ENCODE peak calls at places on chromosome 4, in five cellular contexts. J, O, A, U and B are unnamed samples. For H3K4me1, the result is how much of the 10 kb centered on the place peaks cover.

GRCh38 chr4:168955674-168956073 is 54.4 kb downstream of the CBR4 start:
- DNase-seq in J (peak), O (no peak), A (peak), U (no peak), B (peak)

GRCh38 chr4:108361886-108362285 is 193.2 kb upstream of the LEF1 start:
- DNase-seq in J (no peak), O (no peak), A (no peak), U (no peak), B (no peak)

GRCh38 chr4:20408596-20408995 is 156.9 kb downstream of the SLIT2 start:
- DNase-seq in J (no peak), O (peak), A (no peak), U (no peak), B (no peak)

GRCh38 chr4:31283689-31284088 is 563.5 kb downstream of the PCDH7 start:
- DNase-seq in J (no peak), O (no peak), A (no peak), U (no peak), B (no peak)

GRCh38 chr4:74400395-74400794 is 35.5 kb downstream of the EREG start:
- DNase-seq in J (no peak), O (no peak), A (no peak), U (no peak), B (no peak)

GRCh38 chr4:141131738-141132688 is 1.3 kb downstream of the RNF150 start:
- DNase-seq in J (peak), O (peak), A (peak), U (peak), B (no peak)

GRCh38 chr4:125243835-125244397 is 70.8 kb upstream of the FAT4 start:
- DNase-seq in J (peak), O (peak), A (peak), U (peak), B (peak)

GRCh38 chr4:67746797-67747495 is 7.2 kb downstream of the GNRHR start:
- DNase-seq in J (peak), O (peak), A (peak), U (peak), B (peak)

GRCh38 chr4:59247032-59247431 is 1953.1 kb upstream of the ADGRL3 start:
- DNase-seq in J (peak), O (peak), A (no peak), U (no peak), B (peak)

GRCh38 chr4:136651932-136652331 is 880.4 kb downstream of the PCDH18 start:
- DNase-seq in J (no peak), O (no peak), A (no peak), U (peak), B (no peak)

GRCh38 chr4:150482581-150482980 is 99.4 kb upstream of the MAB21L2 start:
- DNase-seq in J (no peak), O (no peak), A (no peak), U (peak), B (no peak)

GRCh38 chr4:168496834-168497233 is at the start of gene PALLD:
- DNase-seq in J (peak), O (no peak), A (no peak), U (no peak), B (no peak)

GRCh38 chr4:109985993-109986640 is 73.4 kb downstream of the EGF start:
- DNase-seq in J (peak), O (peak), A (no peak), U (no peak), B (no peak)

GRCh38 chr4:25816591-25817058 is 46.2 kb downstream of the SEL1L3 start:
- DNase-seq in J (no peak), O (no peak), A (no peak), U (no peak), B (no peak)

GRCh38 chr4:6493668-6494304 is 21.4 kb upstream of the PPP2R2C start:
- DNase-seq in J (peak), O (peak), A (peak), U (no peak), B (peak)

GRCh38 chr4:178202422-178202821 is 760.2 kb upstream of the AGA start:
- DNase-seq in J (no peak), O (no peak), A (no peak), U (no peak), B (no peak)

GRCh38 chr4:174041555-174042110 is 241.8 kb downstream of the FBXO8 start:
- DNase-seq in J (no peak), O (no peak), A (no peak), U (no peak), B (no peak)

GRCh38 chr4:56445699-56446098 is 9.6 kb downstream of the PAICS start:
- DNase-seq in J (no peak), O (no peak), A (no peak), U (no peak), B (no peak)

GRCh38 chr4:127997534-127998388 is 32.6 kb downstream of the ABHD18 start:
- DNase-seq in J (peak), O (peak), A (peak), U (no peak), B (peak)

DNA sequence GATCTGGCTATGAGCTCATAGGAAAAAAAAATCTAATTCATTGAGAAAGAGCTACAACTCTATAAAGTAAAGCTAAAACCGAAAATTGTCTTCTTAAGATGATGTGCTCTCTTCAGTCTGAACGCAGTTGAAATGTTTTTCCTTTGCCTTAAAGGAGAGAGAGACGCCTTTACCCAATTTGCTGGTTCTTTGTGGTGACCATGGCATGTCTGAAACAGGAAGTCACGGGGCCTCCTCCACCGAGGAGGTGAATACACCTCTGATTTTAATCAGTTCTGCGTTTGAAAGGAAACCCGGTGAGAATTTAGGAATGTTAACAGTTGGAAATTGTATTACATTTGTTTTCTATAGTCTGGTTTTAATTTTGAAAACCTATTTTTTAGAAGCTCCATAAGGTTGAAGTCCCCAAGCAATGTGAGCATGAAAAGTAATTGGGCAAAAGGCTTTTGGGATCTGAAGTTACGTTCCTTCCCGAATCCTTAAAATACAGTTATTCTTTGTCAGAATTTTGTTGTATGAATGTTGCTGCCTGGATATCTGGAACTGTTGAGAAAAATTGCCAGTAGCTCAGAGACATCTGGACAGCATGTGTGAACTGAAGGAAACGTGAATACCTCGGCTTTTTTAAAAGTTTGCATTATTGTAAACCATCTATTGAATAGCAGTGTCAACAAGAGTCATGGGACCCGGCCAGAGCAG is 9.8 kb downstream of the PIGG start:
- DNase-seq in J (no peak), O (no peak), A (no peak), U (no peak), B (no peak)
- H3K9ac ChIP-seq in J (no peak), O (no peak), A (no peak), U (no peak), B (no peak)

GRCh38 chr4:8461616-8462015 is 21.0 kb downstream of the TRMT44 start:
- DNase-seq in J (no peak), O (no peak), A (no peak), U (no peak), B (no peak)

GRCh38 chr4:8464376-8464775 is 23.8 kb downstream of the TRMT44 start:
- DNase-seq in J (no peak), O (no peak), A (no peak), U (no peak), B (no peak)

GRCh38 chr4:8465615-8466611 is 25.3 kb downstream of the TRMT44 start:
- DNase-seq in J (no peak), O (no peak), A (no peak), U (no peak), B (no peak)

GRCh38 chr4:8461086-8461485 is 20.5 kb downstream of the TRMT44 start:
- DNase-seq in J (no peak), O (no peak), A (no peak), U (no peak), B (no peak)

GRCh38 chr4:8463811-8464210 is 23.2 kb downstream of the TRMT44 start:
- DNase-seq in J (no peak), O (no peak), A (no peak), U (no peak), B (no peak)
- H3K4me1 ChIP-seq in J (under half), O (under half), A (under half), U (under half), B (under half)

DNA sequence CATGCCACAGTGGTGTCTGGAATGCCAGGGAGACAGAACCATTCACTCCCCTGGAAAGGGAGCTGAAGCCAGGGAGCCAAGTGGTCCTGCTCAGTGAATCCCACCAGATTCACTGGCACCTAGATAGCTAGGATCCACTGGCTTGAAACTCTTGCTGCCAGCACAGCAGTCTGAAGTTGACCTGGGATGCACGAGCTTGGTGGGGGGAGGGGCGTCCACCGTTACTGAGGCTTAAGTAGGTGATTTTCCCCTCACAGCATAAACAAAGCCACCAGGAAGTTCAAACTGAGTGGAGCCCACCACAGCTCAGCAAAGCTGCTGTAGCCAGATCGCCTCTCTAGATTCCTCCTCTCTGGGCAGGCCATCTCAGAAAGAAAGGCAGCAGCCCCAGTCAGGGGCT is 413.3 kb downstream of the PRDM5 start:
- DNase-seq in J (no peak), O (no peak), A (no peak), U (no peak), B (no peak)
- H3K9ac ChIP-seq in J (no peak), O (no peak), A (no peak), U (no peak), B (no peak)

DNA sequence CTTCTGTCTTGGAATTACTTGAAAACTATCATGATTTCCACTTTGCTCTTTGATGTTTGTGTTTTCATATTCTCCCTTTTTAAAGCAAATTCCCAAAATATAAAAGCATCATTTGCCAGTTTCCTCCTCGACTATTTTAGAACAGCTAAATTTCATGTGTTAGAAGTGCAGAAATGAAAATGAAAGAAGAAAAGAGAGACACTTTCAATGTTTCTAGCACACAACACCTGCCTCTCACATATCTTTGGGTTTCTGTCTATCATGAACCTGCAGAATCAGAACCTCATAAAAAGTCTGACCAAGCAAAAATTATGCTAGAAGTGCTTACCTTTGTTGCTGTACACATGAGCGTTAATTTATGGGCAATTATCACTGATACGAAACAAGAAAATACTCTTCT is 1.9 kb upstream of the NEUROG2 start:
- DNase-seq in J (no peak), O (no peak), A (no peak), U (no peak), B (no peak)
- H3K4me1 ChIP-seq in J (under half), O (under half), A (under half), U (under half), B (under half)

DNA sequence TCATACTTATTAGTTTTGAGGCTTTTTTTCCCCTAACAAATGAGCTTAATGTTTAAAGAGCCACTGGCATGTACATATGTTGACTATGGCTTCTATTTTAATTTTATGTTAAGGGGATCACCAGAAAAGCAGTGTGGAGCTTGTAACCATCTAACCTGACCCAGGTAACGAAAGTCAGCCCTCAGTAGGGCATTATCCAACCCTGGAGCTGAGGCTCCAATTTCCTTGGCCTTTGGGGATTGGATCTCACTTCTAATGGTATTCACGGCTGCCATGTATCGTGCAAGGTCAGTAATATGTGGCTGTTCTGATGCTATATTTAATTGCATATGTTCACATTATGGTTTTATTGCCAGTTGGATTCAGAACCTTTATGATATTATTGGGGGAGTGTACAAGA is 75.2 kb upstream of the CCSER1 start:
- DNase-seq in J (no peak), O (no peak), A (no peak), U (no peak), B (no peak)
- H3K9ac ChIP-seq in J (no peak), O (no peak), A (no peak), U (no peak), B (no peak)

GRCh38 chr4:118991686-118992085 is 103.0 kb downstream of the SYNPO2 start:
- DNase-seq in J (no peak), O (no peak), A (no peak), U (no peak), B (no peak)
- H3K4me1 ChIP-seq in J (under half), O (under half), A (under half), U (under half), B (under half)

DNA sequence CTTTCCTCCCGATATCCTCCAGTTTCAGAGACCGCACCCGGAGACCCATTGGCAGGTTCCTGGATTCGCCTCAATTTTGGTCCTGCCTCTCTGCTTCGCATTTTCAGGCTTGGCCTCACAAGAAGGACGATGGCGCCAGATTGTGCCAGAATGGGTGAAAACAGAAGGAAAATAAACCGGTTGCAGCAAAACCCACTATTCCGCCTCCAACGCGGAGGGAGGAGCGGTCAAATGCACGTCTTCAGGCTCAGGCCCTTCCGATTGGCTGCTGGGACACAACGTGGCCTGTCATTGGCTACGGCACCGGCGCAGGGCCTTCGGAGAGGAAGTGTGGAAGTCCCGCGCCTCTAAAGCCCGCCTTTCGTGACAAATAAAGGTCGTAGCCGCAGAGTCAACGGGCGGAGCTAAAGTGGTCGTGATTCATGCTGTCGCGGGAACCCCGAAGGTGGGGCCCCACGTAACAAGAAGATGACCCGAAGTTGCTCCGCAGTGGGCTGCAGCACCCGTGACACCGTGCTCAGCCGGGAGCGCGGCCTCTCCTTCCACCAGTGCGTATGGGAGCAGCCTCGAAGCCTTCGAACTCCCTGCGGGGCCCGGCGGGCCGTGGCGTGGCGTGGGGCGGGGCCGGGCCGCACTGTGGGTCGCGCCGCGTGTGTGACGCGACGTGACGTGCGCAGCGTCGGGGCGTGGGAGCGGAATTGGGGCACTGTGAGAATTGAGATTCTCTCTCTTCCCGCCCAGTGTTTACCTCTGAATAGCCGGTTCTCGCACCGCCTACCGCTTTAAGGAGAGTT is at the start of gene THAP9:
- DNase-seq in J (peak), O (peak), A (peak), U (peak), B (peak)
- H3K9ac ChIP-seq in J (peak), O (peak), A (peak), U (peak), B (peak)

DNA sequence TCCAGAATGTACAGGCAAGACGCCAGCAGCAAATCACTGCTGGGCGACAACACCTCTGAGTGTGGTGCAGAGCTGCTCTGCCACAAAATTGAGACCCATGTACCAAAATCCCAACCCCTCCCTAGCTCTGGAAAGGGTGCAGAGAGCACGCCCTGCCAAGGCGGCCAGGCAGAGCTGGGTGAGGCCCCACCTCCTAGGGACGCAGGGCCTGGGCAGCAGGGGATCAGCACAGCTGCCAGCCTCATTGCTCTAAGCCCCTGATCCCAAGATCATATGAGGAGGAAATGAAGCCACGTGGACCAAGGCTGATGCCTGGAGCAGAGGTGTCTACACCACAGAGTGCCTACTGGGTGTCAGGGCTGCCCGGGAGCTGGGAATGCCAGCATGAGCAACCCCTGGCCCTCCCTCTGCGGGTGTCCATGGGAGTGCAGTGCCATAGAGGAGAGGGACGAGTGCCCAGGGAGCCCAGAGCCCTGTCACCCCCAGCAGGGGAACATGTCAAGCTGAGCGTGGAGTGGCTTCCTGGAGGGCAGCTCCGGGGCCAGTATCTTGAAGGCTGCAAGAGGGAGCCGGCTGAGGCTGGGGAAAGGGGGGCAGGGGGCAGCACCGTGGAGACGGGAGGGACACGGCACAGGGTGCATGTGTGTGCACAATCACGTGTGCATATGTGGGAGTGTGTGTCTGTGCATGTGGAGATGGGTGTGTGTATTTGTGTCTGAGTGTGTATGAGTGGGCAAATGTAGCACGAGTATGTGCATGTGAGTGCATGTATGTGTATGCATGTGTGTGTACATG is 63.9 kb upstream of the PSAPL1 start:
- DNase-seq in J (no peak), O (no peak), A (no peak), U (no peak), B (no peak)
- H3K4me1 ChIP-seq in J (under half), O (under half), A (under half), U (under half), B (under half)

GRCh38 chr4:77862478-77863216 is at the start of gene MRPL1:
- DNase-seq in J (peak), O (peak), A (peak), U (peak), B (peak)
- H3K9ac ChIP-seq in J (peak), O (peak), A (peak), U (peak), B (peak)